ENCODE peak calls at places on chromosomes 2 and 18, in nine cellular contexts. One of them, this sample, is unnamed.

GRCh38 chr18:29594494-29594893 is 1417.6 kb upstream of the CDH2 start:
- DNase-seq in AML-193: no peak
- DNase-seq in substantia nigra: no peak
- DNase-seq in GM23248: no peak
- DNase-seq in stimulated activated CD4-positive, alpha-beta T cell treated with anti-CD3 and anti-CD28 coated beads, Interleukin-4, amount 100 ng/mL, for 48 hours: no peak
- DNase-seq in MCF 10A: no peak
- DNase-seq in fibroblast of mammary gland: no peak
- DNase-seq in CD4-positive, CD25-positive, alpha-beta regulatory T cell: no peak
- DNase-seq in Panc1: no peak
- DNase-seq in this sample: no peak

GRCh38 chr2:100780203-100781008 is 39.5 kb upstream of the NPAS2 start:
- DNase-seq in AML-193: peak
- DNase-seq in substantia nigra: no peak
- DNase-seq in GM23248: peak
- DNase-seq in stimulated activated CD4-positive, alpha-beta T cell treated with anti-CD3 and anti-CD28 coated beads, Interleukin-4, amount 100 ng/mL, for 48 hours: no peak
- DNase-seq in MCF 10A: peak
- DNase-seq in fibroblast of mammary gland: no peak
- DNase-seq in CD4-positive, CD25-positive, alpha-beta regulatory T cell: no peak
- DNase-seq in Panc1: no peak
- DNase-seq in this sample: peak

GRCh38 chr2:499726-500125 is 177.5 kb downstream of the TMEM18 start:
- DNase-seq in AML-193: no peak
- DNase-seq in substantia nigra: no peak
- DNase-seq in GM23248: no peak
- DNase-seq in stimulated activated CD4-positive, alpha-beta T cell treated with anti-CD3 and anti-CD28 coated beads, Interleukin-4, amount 100 ng/mL, for 48 hours: no peak
- DNase-seq in MCF 10A: no peak
- DNase-seq in fibroblast of mammary gland: no peak
- DNase-seq in CD4-positive, CD25-positive, alpha-beta regulatory T cell: no peak
- DNase-seq in Panc1: no peak
- DNase-seq in this sample: no peak

GRCh38 chr2:177883177-177883576 is 189.4 kb downstream of the PDE11A start:
- DNase-seq in AML-193: no peak
- DNase-seq in substantia nigra: no peak
- DNase-seq in GM23248: no peak
- DNase-seq in stimulated activated CD4-positive, alpha-beta T cell treated with anti-CD3 and anti-CD28 coated beads, Interleukin-4, amount 100 ng/mL, for 48 hours: no peak
- DNase-seq in MCF 10A: no peak
- DNase-seq in fibroblast of mammary gland: no peak
- DNase-seq in CD4-positive, CD25-positive, alpha-beta regulatory T cell: no peak
- DNase-seq in Panc1: no peak
- DNase-seq in this sample: no peak

GRCh38 chr2:191165190-191165643 is 14.4 kb upstream of the STAT4 start:
- DNase-seq in AML-193: peak
- DNase-seq in substantia nigra: no peak
- DNase-seq in GM23248: peak
- DNase-seq in stimulated activated CD4-positive, alpha-beta T cell treated with anti-CD3 and anti-CD28 coated beads, Interleukin-4, amount 100 ng/mL, for 48 hours: no peak
- DNase-seq in MCF 10A: peak
- DNase-seq in fibroblast of mammary gland: peak
- DNase-seq in CD4-positive, CD25-positive, alpha-beta regulatory T cell: no peak
- DNase-seq in Panc1: peak
- DNase-seq in this sample: peak

GRCh38 chr2:181106789-181107418 is 126.5 kb downstream of the UBE2E3 start:
- DNase-seq in AML-193: no peak
- DNase-seq in substantia nigra: no peak
- DNase-seq in GM23248: peak
- DNase-seq in stimulated activated CD4-positive, alpha-beta T cell treated with anti-CD3 and anti-CD28 coated beads, Interleukin-4, amount 100 ng/mL, for 48 hours: no peak
- DNase-seq in MCF 10A: peak
- DNase-seq in fibroblast of mammary gland: peak
- DNase-seq in CD4-positive, CD25-positive, alpha-beta regulatory T cell: no peak
- DNase-seq in Panc1: peak
- DNase-seq in this sample: peak

GRCh38 chr2:217220228-217221013 is 360.6 kb upstream of the TNP1 start:
- DNase-seq in AML-193: peak
- DNase-seq in substantia nigra: no peak
- DNase-seq in GM23248: peak
- DNase-seq in stimulated activated CD4-positive, alpha-beta T cell treated with anti-CD3 and anti-CD28 coated beads, Interleukin-4, amount 100 ng/mL, for 48 hours: no peak
- DNase-seq in MCF 10A: no peak
- DNase-seq in fibroblast of mammary gland: peak
- DNase-seq in CD4-positive, CD25-positive, alpha-beta regulatory T cell: no peak
- DNase-seq in Panc1: no peak
- DNase-seq in this sample: no peak

GRCh38 chr2:46909771-46910419 is 5.7 kb downstream of the MCFD2 start:
- DNase-seq in AML-193: no peak
- DNase-seq in substantia nigra: no peak
- DNase-seq in GM23248: peak
- DNase-seq in stimulated activated CD4-positive, alpha-beta T cell treated with anti-CD3 and anti-CD28 coated beads, Interleukin-4, amount 100 ng/mL, for 48 hours: peak
- DNase-seq in MCF 10A: peak
- DNase-seq in fibroblast of mammary gland: peak
- DNase-seq in CD4-positive, CD25-positive, alpha-beta regulatory T cell: no peak
- DNase-seq in Panc1: peak
- DNase-seq in this sample: peak

GRCh38 chr2:100059638-100060037 is 82.8 kb downstream of the AFF3 start:
- DNase-seq in AML-193: no peak
- DNase-seq in substantia nigra: no peak
- DNase-seq in GM23248: no peak
- DNase-seq in stimulated activated CD4-positive, alpha-beta T cell treated with anti-CD3 and anti-CD28 coated beads, Interleukin-4, amount 100 ng/mL, for 48 hours: no peak
- DNase-seq in MCF 10A: no peak
- DNase-seq in fibroblast of mammary gland: no peak
- DNase-seq in CD4-positive, CD25-positive, alpha-beta regulatory T cell: no peak
- DNase-seq in Panc1: no peak
- DNase-seq in this sample: no peak

GRCh38 chr2:151200844-151201243 is 60.8 kb downstream of the RBM43 start:
- DNase-seq in AML-193: no peak
- DNase-seq in substantia nigra: no peak
- DNase-seq in GM23248: no peak
- DNase-seq in stimulated activated CD4-positive, alpha-beta T cell treated with anti-CD3 and anti-CD28 coated beads, Interleukin-4, amount 100 ng/mL, for 48 hours: no peak
- DNase-seq in MCF 10A: no peak
- DNase-seq in fibroblast of mammary gland: no peak
- DNase-seq in CD4-positive, CD25-positive, alpha-beta regulatory T cell: no peak
- DNase-seq in Panc1: no peak
- DNase-seq in this sample: no peak

GRCh38 chr18:63342206-63342605 is 22.6 kb upstream of the BCL2 start:
- DNase-seq in AML-193: no peak
- DNase-seq in substantia nigra: no peak
- DNase-seq in GM23248: peak
- DNase-seq in stimulated activated CD4-positive, alpha-beta T cell treated with anti-CD3 and anti-CD28 coated beads, Interleukin-4, amount 100 ng/mL, for 48 hours: no peak
- DNase-seq in MCF 10A: peak
- DNase-seq in fibroblast of mammary gland: peak
- DNase-seq in CD4-positive, CD25-positive, alpha-beta regulatory T cell: no peak
- DNase-seq in Panc1: no peak
- DNase-seq in this sample: no peak

GRCh38 chr2:241760301-241760771 is 16.3 kb upstream of the GAL3ST2 start:
- DNase-seq in AML-193: no peak
- DNase-seq in substantia nigra: no peak
- DNase-seq in GM23248: no peak
- DNase-seq in stimulated activated CD4-positive, alpha-beta T cell treated with anti-CD3 and anti-CD28 coated beads, Interleukin-4, amount 100 ng/mL, for 48 hours: no peak
- DNase-seq in MCF 10A: no peak
- DNase-seq in fibroblast of mammary gland: no peak
- DNase-seq in CD4-positive, CD25-positive, alpha-beta regulatory T cell: no peak
- DNase-seq in Panc1: no peak
- DNase-seq in this sample: no peak

GRCh38 chr2:178874529-178875240 is 67.5 kb upstream of the TTN start:
- DNase-seq in AML-193: no peak
- DNase-seq in substantia nigra: no peak
- DNase-seq in GM23248: no peak
- DNase-seq in stimulated activated CD4-positive, alpha-beta T cell treated with anti-CD3 and anti-CD28 coated beads, Interleukin-4, amount 100 ng/mL, for 48 hours: no peak
- DNase-seq in MCF 10A: peak
- DNase-seq in fibroblast of mammary gland: no peak
- DNase-seq in CD4-positive, CD25-positive, alpha-beta regulatory T cell: no peak
- DNase-seq in Panc1: no peak
- DNase-seq in this sample: no peak

GRCh38 chr2:236369606-236370005 is 105.4 kb upstream of the ASB18 start:
- DNase-seq in AML-193: no peak
- DNase-seq in substantia nigra: no peak
- DNase-seq in GM23248: no peak
- DNase-seq in stimulated activated CD4-positive, alpha-beta T cell treated with anti-CD3 and anti-CD28 coated beads, Interleukin-4, amount 100 ng/mL, for 48 hours: no peak
- DNase-seq in MCF 10A: no peak
- DNase-seq in fibroblast of mammary gland: no peak
- DNase-seq in CD4-positive, CD25-positive, alpha-beta regulatory T cell: no peak
- DNase-seq in Panc1: no peak
- DNase-seq in this sample: no peak

GRCh38 chr2:26649322-26649721 is 8.2 kb upstream of the CIB4 start:
- DNase-seq in AML-193: no peak
- DNase-seq in substantia nigra: no peak
- DNase-seq in GM23248: no peak
- DNase-seq in stimulated activated CD4-positive, alpha-beta T cell treated with anti-CD3 and anti-CD28 coated beads, Interleukin-4, amount 100 ng/mL, for 48 hours: no peak
- DNase-seq in MCF 10A: no peak
- DNase-seq in fibroblast of mammary gland: no peak
- DNase-seq in CD4-positive, CD25-positive, alpha-beta regulatory T cell: no peak
- DNase-seq in Panc1: no peak
- DNase-seq in this sample: no peak

GRCh38 chr18:48563027-48563426 is 24.2 kb downstream of the CTIF start:
- DNase-seq in AML-193: no peak
- DNase-seq in substantia nigra: no peak
- DNase-seq in GM23248: peak
- DNase-seq in stimulated activated CD4-positive, alpha-beta T cell treated with anti-CD3 and anti-CD28 coated beads, Interleukin-4, amount 100 ng/mL, for 48 hours: no peak
- DNase-seq in MCF 10A: peak
- DNase-seq in fibroblast of mammary gland: peak
- DNase-seq in CD4-positive, CD25-positive, alpha-beta regulatory T cell: no peak
- DNase-seq in Panc1: no peak
- DNase-seq in this sample: no peak

GRCh38 chr2:176157499-176158305 is 595 bp downstream of the HOXD3 start:
- DNase-seq in AML-193: no peak
- DNase-seq in substantia nigra: no peak
- DNase-seq in GM23248: peak
- DNase-seq in stimulated activated CD4-positive, alpha-beta T cell treated with anti-CD3 and anti-CD28 coated beads, Interleukin-4, amount 100 ng/mL, for 48 hours: no peak
- DNase-seq in MCF 10A: no peak
- DNase-seq in fibroblast of mammary gland: no peak
- DNase-seq in CD4-positive, CD25-positive, alpha-beta regulatory T cell: no peak
- DNase-seq in Panc1: no peak
- DNase-seq in this sample: no peak

GRCh38 chr2:234204480-234204879 is 154.0 kb downstream of the SPP2 start:
- DNase-seq in AML-193: no peak
- DNase-seq in substantia nigra: no peak
- DNase-seq in GM23248: peak
- DNase-seq in stimulated activated CD4-positive, alpha-beta T cell treated with anti-CD3 and anti-CD28 coated beads, Interleukin-4, amount 100 ng/mL, for 48 hours: no peak
- DNase-seq in MCF 10A: no peak
- DNase-seq in fibroblast of mammary gland: peak
- DNase-seq in CD4-positive, CD25-positive, alpha-beta regulatory T cell: no peak
- DNase-seq in Panc1: no peak
- DNase-seq in this sample: no peak

GRCh38 chr2:120133572-120134244 is 89.5 kb downstream of the TMEM185B start:
- DNase-seq in AML-193: no peak
- DNase-seq in substantia nigra: no peak
- DNase-seq in GM23248: peak
- DNase-seq in stimulated activated CD4-positive, alpha-beta T cell treated with anti-CD3 and anti-CD28 coated beads, Interleukin-4, amount 100 ng/mL, for 48 hours: no peak
- DNase-seq in MCF 10A: peak
- DNase-seq in fibroblast of mammary gland: peak
- DNase-seq in CD4-positive, CD25-positive, alpha-beta regulatory T cell: no peak
- DNase-seq in Panc1: no peak
- DNase-seq in this sample: no peak

GRCh38 chr2:16140771-16141640 is 200.7 kb downstream of the MYCN start:
- DNase-seq in AML-193: no peak
- DNase-seq in substantia nigra: no peak
- DNase-seq in GM23248: no peak
- DNase-seq in stimulated activated CD4-positive, alpha-beta T cell treated with anti-CD3 and anti-CD28 coated beads, Interleukin-4, amount 100 ng/mL, for 48 hours: no peak
- DNase-seq in MCF 10A: no peak
- DNase-seq in fibroblast of mammary gland: no peak
- DNase-seq in CD4-positive, CD25-positive, alpha-beta regulatory T cell: no peak
- DNase-seq in Panc1: no peak
- DNase-seq in this sample: no peak

GRCh38 chr2:26327291-26328272 is 18.4 kb upstream of the SELENOI start:
- DNase-seq in AML-193: peak
- DNase-seq in substantia nigra: no peak
- DNase-seq in GM23248: peak
- DNase-seq in stimulated activated CD4-positive, alpha-beta T cell treated with anti-CD3 and anti-CD28 coated beads, Interleukin-4, amount 100 ng/mL, for 48 hours: no peak
- DNase-seq in MCF 10A: no peak
- DNase-seq in fibroblast of mammary gland: peak
- DNase-seq in CD4-positive, CD25-positive, alpha-beta regulatory T cell: no peak
- DNase-seq in Panc1: no peak
- DNase-seq in this sample: no peak

GRCh38 chr2:65026154-65026553 is 30.1 kb upstream of the CEP68 start:
- DNase-seq in AML-193: no peak
- DNase-seq in substantia nigra: no peak
- DNase-seq in GM23248: no peak
- DNase-seq in stimulated activated CD4-positive, alpha-beta T cell treated with anti-CD3 and anti-CD28 coated beads, Interleukin-4, amount 100 ng/mL, for 48 hours: no peak
- DNase-seq in MCF 10A: no peak
- DNase-seq in fibroblast of mammary gland: no peak
- DNase-seq in CD4-positive, CD25-positive, alpha-beta regulatory T cell: no peak
- DNase-seq in Panc1: no peak
- DNase-seq in this sample: no peak

GRCh38 chr2:171523339-171523931 is 1.2 kb downstream of the CYBRD1 start:
- DNase-seq in AML-193: peak
- DNase-seq in substantia nigra: peak
- DNase-seq in GM23248: peak
- DNase-seq in stimulated activated CD4-positive, alpha-beta T cell treated with anti-CD3 and anti-CD28 coated beads, Interleukin-4, amount 100 ng/mL, for 48 hours: no peak
- DNase-seq in MCF 10A: peak
- DNase-seq in fibroblast of mammary gland: peak
- DNase-seq in CD4-positive, CD25-positive, alpha-beta regulatory T cell: no peak
- DNase-seq in Panc1: no peak
- DNase-seq in this sample: peak

GRCh38 chr2:69997296-69998184 is 36.1 kb upstream of the ASPRV1 start:
- DNase-seq in AML-193: peak
- DNase-seq in substantia nigra: no peak
- DNase-seq in GM23248: peak
- DNase-seq in stimulated activated CD4-positive, alpha-beta T cell treated with anti-CD3 and anti-CD28 coated beads, Interleukin-4, amount 100 ng/mL, for 48 hours: peak
- DNase-seq in MCF 10A: peak
- DNase-seq in fibroblast of mammary gland: peak
- DNase-seq in CD4-positive, CD25-positive, alpha-beta regulatory T cell: no peak
- DNase-seq in Panc1: peak
- DNase-seq in this sample: peak

GRCh38 chr18:9191658-9192256 is 55.2 kb downstream of the ANKRD12 start:
- DNase-seq in AML-193: no peak
- DNase-seq in substantia nigra: no peak
- DNase-seq in GM23248: no peak
- DNase-seq in stimulated activated CD4-positive, alpha-beta T cell treated with anti-CD3 and anti-CD28 coated beads, Interleukin-4, amount 100 ng/mL, for 48 hours: no peak
- DNase-seq in MCF 10A: no peak
- DNase-seq in fibroblast of mammary gland: no peak
- DNase-seq in CD4-positive, CD25-positive, alpha-beta regulatory T cell: no peak
- DNase-seq in Panc1: no peak
- DNase-seq in this sample: no peak

GRCh38 chr2:23745726-23746105 is 181.2 kb downstream of the ATAD2B start:
- DNase-seq in AML-193: no peak
- DNase-seq in substantia nigra: no peak
- DNase-seq in GM23248: peak
- DNase-seq in stimulated activated CD4-positive, alpha-beta T cell treated with anti-CD3 and anti-CD28 coated beads, Interleukin-4, amount 100 ng/mL, for 48 hours: no peak
- DNase-seq in MCF 10A: peak
- DNase-seq in fibroblast of mammary gland: peak
- DNase-seq in CD4-positive, CD25-positive, alpha-beta regulatory T cell: no peak
- DNase-seq in Panc1: no peak
- DNase-seq in this sample: no peak

GRCh38 chr2:218270721-218271486 is 585 bp downstream of the PNKD start:
- DNase-seq in AML-193: no peak
- DNase-seq in substantia nigra: no peak
- DNase-seq in GM23248: peak
- DNase-seq in stimulated activated CD4-positive, alpha-beta T cell treated with anti-CD3 and anti-CD28 coated beads, Interleukin-4, amount 100 ng/mL, for 48 hours: no peak
- DNase-seq in MCF 10A: no peak
- DNase-seq in fibroblast of mammary gland: no peak
- DNase-seq in CD4-positive, CD25-positive, alpha-beta regulatory T cell: no peak
- DNase-seq in Panc1: no peak
- DNase-seq in this sample: no peak

GRCh38 chr2:240220371-240220770 is 79.9 kb upstream of the OTOS start:
- DNase-seq in AML-193: no peak
- DNase-seq in substantia nigra: no peak
- DNase-seq in GM23248: peak
- DNase-seq in stimulated activated CD4-positive, alpha-beta T cell treated with anti-CD3 and anti-CD28 coated beads, Interleukin-4, amount 100 ng/mL, for 48 hours: no peak
- DNase-seq in MCF 10A: peak
- DNase-seq in fibroblast of mammary gland: no peak
- DNase-seq in CD4-positive, CD25-positive, alpha-beta regulatory T cell: no peak
- DNase-seq in Panc1: no peak
- DNase-seq in this sample: no peak

GRCh38 chr2:46988733-46989481 is 73.3 kb upstream of the MCFD2 start:
- DNase-seq in AML-193: no peak
- DNase-seq in substantia nigra: peak
- DNase-seq in GM23248: no peak
- DNase-seq in stimulated activated CD4-positive, alpha-beta T cell treated with anti-CD3 and anti-CD28 coated beads, Interleukin-4, amount 100 ng/mL, for 48 hours: no peak
- DNase-seq in MCF 10A: no peak
- DNase-seq in fibroblast of mammary gland: no peak
- DNase-seq in CD4-positive, CD25-positive, alpha-beta regulatory T cell: no peak
- DNase-seq in Panc1: no peak
- DNase-seq in this sample: no peak

GRCh38 chr2:150617351-150617750 is 129.9 kb upstream of the RND3 start:
- DNase-seq in AML-193: no peak
- DNase-seq in substantia nigra: no peak
- DNase-seq in GM23248: no peak
- DNase-seq in stimulated activated CD4-positive, alpha-beta T cell treated with anti-CD3 and anti-CD28 coated beads, Interleukin-4, amount 100 ng/mL, for 48 hours: no peak
- DNase-seq in MCF 10A: no peak
- DNase-seq in fibroblast of mammary gland: peak
- DNase-seq in CD4-positive, CD25-positive, alpha-beta regulatory T cell: no peak
- DNase-seq in Panc1: no peak
- DNase-seq in this sample: no peak

GRCh38 chr2:239806276-239806675 is 218.9 kb downstream of the NDUFA10 start:
- DNase-seq in AML-193: no peak
- DNase-seq in substantia nigra: no peak
- DNase-seq in GM23248: no peak
- DNase-seq in stimulated activated CD4-positive, alpha-beta T cell treated with anti-CD3 and anti-CD28 coated beads, Interleukin-4, amount 100 ng/mL, for 48 hours: no peak
- DNase-seq in MCF 10A: no peak
- DNase-seq in fibroblast of mammary gland: no peak
- DNase-seq in CD4-positive, CD25-positive, alpha-beta regulatory T cell: no peak
- DNase-seq in Panc1: no peak
- DNase-seq in this sample: no peak